ENCODE peak calls at places on chromosomes 6 and 20, in four cellular contexts. B, O, Q and R are unnamed samples. For H3K4me1 and H3K27me3, the result is how much of the 10 kb centered on the place peaks cover.

GRCh38 chr6:4872841-4873240 is 96.6 kb downstream of the CDYL start:
- DNase-seq in Q (no peak), B (no peak), O (no peak), R (no peak)

GRCh38 chr6:53294611-53295010 is 54.1 kb downstream of the ELOVL5 start:
- DNase-seq in Q (no peak), O (no peak), B (no peak), R (no peak)

GRCh38 chr20:44572551-44573500 is 9.6 kb upstream of the PKIG start:
- DNase-seq in O (no peak), B (no peak), Q (peak), R (peak)

GRCh38 chr6:73343164-73343563 is 10.9 kb downstream of the DPPA5 start:
- DNase-seq in B (no peak), O (no peak), Q (no peak), R (no peak)

GRCh38 chr20:38805958-38806854 is 709 bp downstream of the PPP1R16B start:
- DNase-seq in B (no peak), O (no peak), Q (no peak), R (peak)

GRCh38 chr20:63121749-63122405 is 94.1 kb downstream of the YTHDF1 start:
- DNase-seq in Q (no peak), B (no peak), O (no peak), R (no peak)

GRCh38 chr20:48827880-48828733 is at the start of gene PREX1:
- DNase-seq in Q (peak), B (peak), O (peak), R (peak)

GRCh38 chr20:7879883-7880282 is 60.4 kb downstream of the HAO1 start:
- DNase-seq in Q (peak), B (no peak), O (no peak), R (peak)

GRCh38 chr6:11994875-11995461 is 17.1 kb upstream of the HIVEP1 start:
- DNase-seq in O (no peak), B (no peak), Q (no peak), R (no peak)

GRCh38 chr20:43901296-43901695 is 13.4 kb upstream of the TOX2 start:
- DNase-seq in Q (no peak), O (no peak), B (no peak), R (no peak)

GRCh38 chr6:135522975-135523692 is 25.6 kb upstream of the AHI1 start:
- DNase-seq in Q (peak), B (no peak), O (no peak), R (peak)

GRCh38 chr6:11067348-11067747 is 23.2 kb upstream of the ELOVL2 start:
- DNase-seq in B (no peak), O (no peak), Q (no peak), R (no peak)

GRCh38 chr6:14120556-14120955 is 3.0 kb downstream of the CD83 start:
- DNase-seq in O (no peak), B (no peak), Q (no peak), R (no peak)

GRCh38 chr20:36582322-36582721 is 8.9 kb downstream of the TGIF2 start:
- DNase-seq in O (no peak), Q (no peak), B (no peak), R (no peak)

GRCh38 chr6:154508573-154509375 is 1.7 kb downstream of the CNKSR3 start:
- DNase-seq in Q (no peak), B (no peak), O (no peak), R (peak)

GRCh38 chr6:83430606-83431544 is at the start of gene ME1:
- DNase-seq in O (no peak), Q (peak), B (peak), R (peak)

GRCh38 chr6:166336847-166337246 is 5.5 kb downstream of the SFT2D1 start:
- DNase-seq in B (no peak), O (no peak), Q (no peak), R (no peak)

GRCh38 chr6:36160147-36160760 is 29.9 kb downstream of the MAPK13 start:
- DNase-seq in B (no peak), Q (peak), O (no peak), R (no peak)

GRCh38 chr6:36290668-36291620 is 21.1 kb downstream of the PNPLA1 start:
- DNase-seq in Q (peak), O (no peak), B (no peak), R (peak)

DNA sequence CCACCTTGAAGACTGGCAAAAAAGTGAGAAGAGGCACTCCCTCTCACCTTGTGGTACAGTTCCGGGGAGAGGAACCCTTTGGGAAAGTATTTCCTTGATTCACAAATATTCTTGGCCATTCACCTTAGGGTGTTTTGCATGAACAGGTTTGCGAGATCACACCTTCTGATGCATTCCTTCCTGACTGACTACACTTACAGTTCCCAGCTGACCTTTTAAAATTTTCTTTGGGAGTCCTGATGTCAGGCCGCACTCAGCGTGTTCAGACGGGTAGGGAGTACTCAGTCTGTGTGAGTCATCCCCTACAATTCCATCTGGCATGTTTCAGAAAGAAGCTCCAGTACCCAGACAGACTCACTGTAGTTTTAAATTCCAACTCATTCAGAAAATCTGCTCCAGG is 1.7 kb downstream of the ADGRF4 start:
- DNase-seq in B (no peak), O (no peak), Q (peak), R (peak)
- H3K4me1 ChIP-seq in B (under half), O (under half), Q (under half), R (under half)

GRCh38 chr6:100300221-100300736 is 164.4 kb downstream of the SIM1 start:
- DNase-seq in Q (peak), B (no peak), O (no peak), R (peak)

GRCh38 chr6:100301731-100302130 is 163.0 kb downstream of the SIM1 start:
- DNase-seq in B (no peak), O (no peak), Q (no peak), R (no peak)

GRCh38 chr6:100296810-100297544 is 167.7 kb downstream of the SIM1 start:
- DNase-seq in O (no peak), Q (peak), B (no peak), R (peak)
- H3K4me3 ChIP-seq in O (no peak), Q (no peak), B (no peak), R (no peak)

GRCh38 chr20:32385541-32385940 is 27.4 kb downstream of the ASXL1 start:
- DNase-seq in Q (no peak), O (no peak), B (no peak), R (no peak)

GRCh38 chr20:32386091-32386490 is 28.0 kb downstream of the ASXL1 start:
- DNase-seq in O (no peak), Q (no peak), B (no peak), R (no peak)

GRCh38 chr20:32390999-32391398 is 32.9 kb downstream of the ASXL1 start:
- DNase-seq in Q (peak), B (no peak), O (no peak), R (no peak)

GRCh38 chr20:32382102-32382950 is 24.2 kb downstream of the ASXL1 start:
- DNase-seq in O (no peak), B (no peak), Q (no peak), R (no peak)

GRCh38 chr20:32387262-32387661 is 29.1 kb downstream of the ASXL1 start:
- DNase-seq in O (no peak), Q (no peak), B (no peak), R (no peak)
- H3K27me3 ChIP-seq in O (under half), Q (under half), B (under half), R (under half)

GRCh38 chr6:23183846-23184245 is 614.5 kb downstream of the HDGFL1 start:
- DNase-seq in O (no peak), B (no peak), Q (no peak), R (no peak)
- H3K4me1 ChIP-seq in O (under half), B (under half), Q (under half), R (under half)

GRCh38 chr20:50113420-50114224 is 672 bp upstream of the UBE2V1 start:
- DNase-seq in B (no peak), Q (no peak), O (no peak), R (no peak)

GRCh38 chr20:50115591-50116367 is 2.8 kb upstream of the UBE2V1 start:
- DNase-seq in B (peak), Q (peak), O (peak), R (peak)

GRCh38 chr20:50112512-50113419 is at the start of gene UBE2V1:
- DNase-seq in O (peak), Q (peak), B (peak), R (peak)

GRCh38 chr20:50116368-50116999 is 3.5 kb upstream of the UBE2V1 start:
- DNase-seq in B (no peak), Q (no peak), O (no peak), R (no peak)

GRCh38 chr20:50115041-50115512 is 2.1 kb upstream of the UBE2V1 start:
- DNase-seq in B (no peak), O (no peak), Q (no peak), R (no peak)
- H3K4me3 ChIP-seq in B (peak), O (peak), Q (peak), R (peak)

GRCh38 chr20:46154796-46155195 is 36.7 kb downstream of the CD40 start:
- DNase-seq in B (no peak), O (no peak), Q (no peak), R (no peak)
- H3K27me3 ChIP-seq in B (under half), O (under half), Q (under half), R (half or more)

DNA sequence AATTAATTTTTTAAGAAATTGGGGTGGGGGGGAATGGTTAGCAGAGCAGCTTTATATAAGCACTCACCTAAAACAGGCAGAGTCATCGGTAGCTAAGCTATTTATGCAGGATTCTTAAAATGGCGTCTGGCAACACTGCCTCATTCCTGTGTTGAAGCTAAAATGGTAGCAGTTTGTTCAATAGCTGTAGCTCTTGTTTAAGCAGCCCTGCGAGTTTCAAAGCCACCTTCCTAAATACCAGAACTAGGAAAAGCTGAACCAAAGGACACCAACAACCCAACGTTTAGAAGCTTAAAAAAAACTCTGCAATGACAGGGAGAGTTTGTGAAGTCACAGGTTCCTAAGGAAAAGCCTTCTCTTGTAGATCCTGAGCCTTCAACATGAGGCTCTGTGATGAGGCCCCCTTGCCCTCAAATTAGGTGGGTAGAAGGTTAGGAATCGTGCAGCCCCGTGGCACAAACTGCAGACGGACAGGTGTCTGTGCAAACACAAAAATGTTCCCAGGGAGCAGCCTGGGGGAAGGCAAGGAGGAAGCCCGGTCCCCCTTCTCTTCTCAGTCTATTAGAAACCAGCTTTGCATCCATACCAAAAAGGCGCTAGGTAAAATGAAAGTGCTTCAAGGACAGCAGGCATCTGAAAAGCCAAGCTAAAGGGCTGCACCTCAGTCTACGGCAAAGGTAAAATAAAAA is 4.7 kb downstream of the ZMYND8 start:
- DNase-seq in B (no peak), Q (no peak), O (no peak), R (peak)
- H3K4me1 ChIP-seq in B (under half), Q (half or more), O (under half), R (half or more)

GRCh38 chr6:78561015-78561414 is 306.3 kb upstream of the IRAK1BP1 start:
- DNase-seq in O (no peak), Q (peak), B (no peak), R (no peak)

GRCh38 chr6:78570044-78570443 is 297.3 kb upstream of the IRAK1BP1 start:
- DNase-seq in B (no peak), O (peak), Q (no peak), R (no peak)

DNA sequence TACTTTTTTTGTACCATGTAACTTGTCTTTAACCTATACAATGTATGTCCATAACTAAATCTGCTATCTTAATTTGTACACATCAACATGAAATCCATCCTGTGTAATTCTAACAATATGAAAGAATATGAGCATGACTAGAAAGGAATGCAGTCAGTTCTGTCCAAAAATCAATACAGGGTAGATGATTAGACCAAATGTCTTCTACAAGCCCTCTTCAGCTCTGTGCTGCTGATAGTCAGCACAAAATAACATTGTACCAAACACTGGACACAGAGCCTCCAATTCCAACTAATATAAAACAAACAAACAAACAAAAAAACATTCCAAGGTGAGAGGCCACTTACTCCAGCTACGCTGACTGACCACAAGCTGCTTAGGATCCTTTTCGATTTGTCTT is 301.4 kb upstream of the IRAK1BP1 start:
- DNase-seq in Q (no peak), B (no peak), O (no peak), R (no peak)
- H3K4me3 ChIP-seq in Q (no peak), B (no peak), O (no peak), R (no peak)